ENCODE peak calls at places on chromosome 7, in seven cellular contexts. One of them, this sample, is unnamed.

GRCh38 chr7:12889391-12889790 is 202.0 kb downstream of the ARL4A start:
- DNase-seq in fibroblast of lung: peak
- DNase-seq in AG04450: no peak
- DNase-seq in A549: no peak
- DNase-seq in spleen: no peak
- DNase-seq in nephron progenitor cell: no peak
- DNase-seq in pancreas: no peak
- DNase-seq in this sample: no peak

GRCh38 chr7:116353614-116354013 is 143.3 kb downstream of the TES start:
- DNase-seq in AG04450: no peak
- DNase-seq in nephron progenitor cell: no peak
- DNase-seq in fibroblast of lung: no peak
- DNase-seq in pancreas: peak
- DNase-seq in spleen: no peak
- DNase-seq in A549: no peak
- DNase-seq in this sample: no peak

GRCh38 chr7:142770720-142771352 is at the start of gene PRSS2:
- DNase-seq in AG04450: no peak
- DNase-seq in A549: no peak
- DNase-seq in nephron progenitor cell: no peak
- DNase-seq in spleen: no peak
- DNase-seq in fibroblast of lung: no peak
- DNase-seq in pancreas: peak
- DNase-seq in this sample: no peak

GRCh38 chr7:140475747-140476333 is 3.5 kb downstream of the MKRN1 start:
- DNase-seq in spleen: no peak
- DNase-seq in A549: peak
- DNase-seq in fibroblast of lung: peak
- DNase-seq in AG04450: peak
- DNase-seq in nephron progenitor cell: peak
- DNase-seq in pancreas: peak
- DNase-seq in this sample: peak

GRCh38 chr7:127393370-127394058 is 1.0 kb upstream of the ZNF800 start:
- DNase-seq in A549: no peak
- DNase-seq in fibroblast of lung: no peak
- DNase-seq in pancreas: no peak
- DNase-seq in nephron progenitor cell: peak
- DNase-seq in spleen: peak
- DNase-seq in AG04450: no peak
- DNase-seq in this sample: no peak

GRCh38 chr7:47495269-47495875 is 86.5 kb downstream of the TNS3 start:
- DNase-seq in AG04450: no peak
- DNase-seq in pancreas: no peak
- DNase-seq in fibroblast of lung: no peak
- DNase-seq in spleen: no peak
- DNase-seq in nephron progenitor cell: no peak
- DNase-seq in A549: no peak
- DNase-seq in this sample: no peak

GRCh38 chr7:41885748-41886147 is 182.9 kb upstream of the INHBA start:
- DNase-seq in AG04450: no peak
- DNase-seq in spleen: no peak
- DNase-seq in A549: no peak
- DNase-seq in nephron progenitor cell: no peak
- DNase-seq in pancreas: no peak
- DNase-seq in fibroblast of lung: peak
- DNase-seq in this sample: no peak

GRCh38 chr7:47100815-47101435 is 481.0 kb downstream of the TNS3 start:
- DNase-seq in nephron progenitor cell: peak
- DNase-seq in spleen: no peak
- DNase-seq in fibroblast of lung: peak
- DNase-seq in A549: peak
- DNase-seq in AG04450: no peak
- DNase-seq in pancreas: peak
- DNase-seq in this sample: peak

GRCh38 chr7:50869108-50869716 is 86.5 kb upstream of the GRB10 start:
- DNase-seq in A549: peak
- DNase-seq in pancreas: peak
- DNase-seq in AG04450: peak
- DNase-seq in fibroblast of lung: peak
- DNase-seq in nephron progenitor cell: no peak
- DNase-seq in spleen: no peak
- DNase-seq in this sample: no peak

GRCh38 chr7:142089035-142089434 is 22.5 kb upstream of the MGAM2 start:
- DNase-seq in nephron progenitor cell: no peak
- DNase-seq in spleen: no peak
- DNase-seq in pancreas: no peak
- DNase-seq in fibroblast of lung: no peak
- DNase-seq in A549: no peak
- DNase-seq in AG04450: no peak
- DNase-seq in this sample: no peak

GRCh38 chr7:127978421-127978820 is 52.8 kb downstream of the LRRC4 start:
- DNase-seq in AG04450: no peak
- DNase-seq in nephron progenitor cell: no peak
- DNase-seq in spleen: no peak
- DNase-seq in fibroblast of lung: no peak
- DNase-seq in A549: no peak
- DNase-seq in pancreas: no peak
- DNase-seq in this sample: no peak

GRCh38 chr7:151849879-151850260 is 27.0 kb downstream of the PRKAG2 start:
- DNase-seq in fibroblast of lung: no peak
- DNase-seq in AG04450: no peak
- DNase-seq in pancreas: no peak
- DNase-seq in spleen: no peak
- DNase-seq in nephron progenitor cell: no peak
- DNase-seq in A549: no peak
- DNase-seq in this sample: no peak

GRCh38 chr7:12802070-12802469 is 114.6 kb downstream of the ARL4A start:
- DNase-seq in fibroblast of lung: no peak
- DNase-seq in pancreas: no peak
- DNase-seq in spleen: no peak
- DNase-seq in AG04450: no peak
- DNase-seq in A549: no peak
- DNase-seq in nephron progenitor cell: no peak
- DNase-seq in this sample: no peak

GRCh38 chr7:97064972-97065587 is 40.4 kb upstream of the DLX5 start:
- DNase-seq in spleen: no peak
- DNase-seq in AG04450: peak
- DNase-seq in pancreas: peak
- DNase-seq in fibroblast of lung: peak
- DNase-seq in nephron progenitor cell: peak
- DNase-seq in A549: peak
- DNase-seq in this sample: peak

GRCh38 chr7:123155571-123155970 is 44.2 kb downstream of the SLC13A1 start:
- DNase-seq in A549: no peak
- DNase-seq in spleen: no peak
- DNase-seq in fibroblast of lung: no peak
- DNase-seq in AG04450: no peak
- DNase-seq in nephron progenitor cell: no peak
- DNase-seq in pancreas: no peak
- DNase-seq in this sample: no peak

GRCh38 chr7:129801882-129802281 is 150.9 kb downstream of the UBE2H start:
- DNase-seq in AG04450: no peak
- DNase-seq in A549: no peak
- DNase-seq in spleen: peak
- DNase-seq in pancreas: no peak
- DNase-seq in nephron progenitor cell: no peak
- DNase-seq in fibroblast of lung: no peak
- DNase-seq in this sample: no peak

GRCh38 chr7:102170417-102170970 is 116.2 kb upstream of the SH2B2 start:
- DNase-seq in nephron progenitor cell: peak
- DNase-seq in pancreas: no peak
- DNase-seq in spleen: no peak
- DNase-seq in A549: no peak
- DNase-seq in fibroblast of lung: peak
- DNase-seq in AG04450: no peak
- DNase-seq in this sample: peak

GRCh38 chr7:128728608-128729007 is 10.6 kb upstream of the CALU start:
- DNase-seq in spleen: no peak
- DNase-seq in nephron progenitor cell: no peak
- DNase-seq in A549: no peak
- DNase-seq in pancreas: no peak
- DNase-seq in fibroblast of lung: peak
- DNase-seq in AG04450: peak
- DNase-seq in this sample: no peak

GRCh38 chr7:30658471-30659074 is 23.7 kb downstream of the CRHR2 start:
- DNase-seq in pancreas: no peak
- DNase-seq in nephron progenitor cell: no peak
- DNase-seq in A549: no peak
- DNase-seq in spleen: peak
- DNase-seq in AG04450: no peak
- DNase-seq in fibroblast of lung: no peak
- DNase-seq in this sample: no peak

GRCh38 chr7:38628630-38629385 is 2.4 kb downstream of the AMPH start:
- DNase-seq in spleen: no peak
- DNase-seq in A549: no peak
- DNase-seq in AG04450: peak
- DNase-seq in pancreas: no peak
- DNase-seq in fibroblast of lung: peak
- DNase-seq in nephron progenitor cell: no peak
- DNase-seq in this sample: no peak

GRCh38 chr7:157569967-157570366 is 233.2 kb downstream of the DNAJB6 start:
- DNase-seq in fibroblast of lung: no peak
- DNase-seq in AG04450: no peak
- DNase-seq in A549: no peak
- DNase-seq in spleen: no peak
- DNase-seq in pancreas: no peak
- DNase-seq in nephron progenitor cell: no peak
- DNase-seq in this sample: no peak

GRCh38 chr7:16465469-16466086 is at the start of gene SOSTDC1:
- DNase-seq in nephron progenitor cell: no peak
- DNase-seq in AG04450: no peak
- DNase-seq in spleen: no peak
- DNase-seq in fibroblast of lung: peak
- DNase-seq in A549: no peak
- DNase-seq in pancreas: no peak
- DNase-seq in this sample: no peak

GRCh38 chr7:47492720-47493119 is 89.2 kb downstream of the TNS3 start:
- DNase-seq in pancreas: no peak
- DNase-seq in spleen: no peak
- DNase-seq in A549: no peak
- DNase-seq in AG04450: no peak
- DNase-seq in nephron progenitor cell: no peak
- DNase-seq in fibroblast of lung: no peak
- DNase-seq in this sample: no peak

GRCh38 chr7:50355817-50356178 is 51.3 kb downstream of the IKZF1 start:
- DNase-seq in spleen: no peak
- DNase-seq in A549: no peak
- DNase-seq in fibroblast of lung: no peak
- DNase-seq in AG04450: no peak
- DNase-seq in nephron progenitor cell: no peak
- DNase-seq in pancreas: no peak
- DNase-seq in this sample: no peak

GRCh38 chr7:70571403-70571911 is 560.5 kb upstream of the GALNT17 start:
- DNase-seq in pancreas: no peak
- DNase-seq in AG04450: peak
- DNase-seq in nephron progenitor cell: no peak
- DNase-seq in spleen: no peak
- DNase-seq in A549: peak
- DNase-seq in fibroblast of lung: peak
- DNase-seq in this sample: no peak

GRCh38 chr7:100401811-100402210 is 26.7 kb downstream of the ZCWPW1 start:
- DNase-seq in nephron progenitor cell: no peak
- DNase-seq in pancreas: no peak
- DNase-seq in A549: no peak
- DNase-seq in AG04450: no peak
- DNase-seq in fibroblast of lung: no peak
- DNase-seq in spleen: no peak
- DNase-seq in this sample: no peak
- TF ChIP-seq CTCF in nephron progenitor cell: no peak
- TF ChIP-seq CTCF in pancreas: no peak
- TF ChIP-seq CTCF in A549: no peak
- TF ChIP-seq CTCF in AG04450: no peak
- TF ChIP-seq CTCF in fibroblast of lung: no peak
- TF ChIP-seq CTCF in spleen: no peak
- TF ChIP-seq CTCF in this sample: no peak

DNA sequence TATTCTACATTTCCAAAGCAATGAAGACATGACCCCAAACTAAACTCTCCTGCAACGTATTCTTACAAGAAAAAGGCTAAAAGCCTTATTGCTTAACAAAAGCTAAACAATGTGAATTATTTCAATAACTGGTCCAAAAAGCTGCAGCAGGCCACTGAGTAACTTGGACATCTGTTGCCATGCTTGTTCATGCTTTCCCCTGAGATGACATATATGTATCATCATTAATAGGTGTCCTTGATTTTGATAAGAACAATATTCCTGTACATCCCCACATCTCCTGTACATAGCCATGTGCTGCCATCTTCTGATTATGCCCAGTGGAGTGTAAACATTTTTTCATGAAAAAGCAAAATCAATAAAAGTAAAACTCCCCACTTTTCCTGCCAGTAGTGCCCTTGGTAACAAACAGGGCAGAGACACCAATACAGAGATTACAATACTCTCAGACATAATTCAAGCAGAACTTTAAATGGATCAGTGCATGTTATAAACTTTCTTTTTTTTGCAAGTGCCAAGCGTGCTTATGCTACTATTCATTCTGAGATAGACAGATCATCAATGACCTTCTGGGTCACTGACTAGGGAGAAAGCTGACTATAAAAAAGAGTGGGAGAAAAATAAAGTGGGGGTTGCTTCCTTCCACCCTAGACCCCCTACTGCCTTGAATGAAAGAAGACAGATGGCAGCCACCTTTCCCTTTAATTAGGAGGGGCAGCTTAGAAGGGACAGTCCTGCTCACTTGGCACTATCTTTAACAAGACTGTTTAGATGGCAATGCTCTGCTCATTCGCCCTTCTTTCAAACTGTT is 205.5 kb upstream of the KLF14 start:
- DNase-seq in fibroblast of lung: peak
- DNase-seq in nephron progenitor cell: no peak
- DNase-seq in spleen: no peak
- DNase-seq in pancreas: no peak
- DNase-seq in AG04450: no peak
- DNase-seq in A549: no peak
- DNase-seq in this sample: no peak
- TF ChIP-seq CTCF in fibroblast of lung: no peak
- TF ChIP-seq CTCF in nephron progenitor cell: no peak
- TF ChIP-seq CTCF in spleen: no peak
- TF ChIP-seq CTCF in pancreas: no peak
- TF ChIP-seq CTCF in AG04450: peak
- TF ChIP-seq CTCF in A549: peak
- TF ChIP-seq CTCF in this sample: no peak

DNA sequence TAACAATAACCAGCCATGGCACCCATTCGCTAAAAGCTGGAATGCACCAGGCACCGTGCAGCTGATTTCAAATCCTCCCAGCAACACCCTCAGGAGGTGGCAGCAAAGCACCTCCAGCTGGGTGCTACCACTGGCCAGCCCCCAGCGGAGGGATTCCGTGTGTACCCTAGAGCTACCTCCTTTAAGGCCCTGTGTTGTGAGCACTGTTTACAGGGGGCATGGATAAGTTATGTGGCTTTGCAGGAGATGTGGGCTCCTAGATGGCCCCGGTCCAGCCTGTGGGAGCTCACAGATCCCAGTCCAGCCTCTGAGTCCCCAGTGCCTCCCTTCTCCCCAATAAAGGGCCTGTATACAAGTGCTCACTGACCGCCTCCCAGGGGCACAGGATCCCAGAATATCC is 27.1 kb downstream of the TNRC18 start:
- DNase-seq in AG04450: no peak
- DNase-seq in pancreas: no peak
- DNase-seq in spleen: peak
- DNase-seq in fibroblast of lung: peak
- DNase-seq in nephron progenitor cell: no peak
- DNase-seq in A549: peak
- DNase-seq in this sample: no peak
- TF ChIP-seq CTCF in AG04450: no peak
- TF ChIP-seq CTCF in pancreas: no peak
- TF ChIP-seq CTCF in spleen: peak
- TF ChIP-seq CTCF in fibroblast of lung: no peak
- TF ChIP-seq CTCF in nephron progenitor cell: no peak
- TF ChIP-seq CTCF in A549: peak
- TF ChIP-seq CTCF in this sample: no peak

GRCh38 chr7:29309041-29309860 is 114.7 kb downstream of the CHN2 start:
- DNase-seq in spleen: no peak
- DNase-seq in pancreas: no peak
- DNase-seq in AG04450: no peak
- DNase-seq in nephron progenitor cell: no peak
- DNase-seq in A549: no peak
- DNase-seq in fibroblast of lung: no peak
- DNase-seq in this sample: no peak
- TF ChIP-seq CTCF in spleen: no peak
- TF ChIP-seq CTCF in pancreas: no peak
- TF ChIP-seq CTCF in AG04450: no peak
- TF ChIP-seq CTCF in nephron progenitor cell: no peak
- TF ChIP-seq CTCF in A549: no peak
- TF ChIP-seq CTCF in fibroblast of lung: no peak
- TF ChIP-seq CTCF in this sample: no peak

This sample was measured in neural crest cell.